ENCODE peak calls at places on chromosomes 1 and 21, in five cellular contexts. R is HepG2, Q is A549, J is K562, K is GM12878. I is an unnamed sample.

GRCh38 chr1:218524526-218524925 is 179.4 kb downstream of the TGFB2 start:
- DNase-seq in J (no peak), K (no peak), R (no peak), Q (no peak), I (no peak)

GRCh38 chr1:170562644-170563338 is 30.8 kb downstream of the GORAB start:
- DNase-seq in J (peak), R (peak), K (peak), Q (peak), I (peak)

GRCh38 chr1:92478393-92478792 is 8.3 kb downstream of the GFI1 start:
- DNase-seq in Q (no peak), R (no peak), K (no peak), J (no peak), I (no peak)

GRCh38 chr1:159163609-159164008 is 7.8 kb upstream of the CADM3 start:
- DNase-seq in R (no peak), Q (no peak), J (no peak), K (no peak), I (peak)

GRCh38 chr1:174258148-174258550 is 98.8 kb downstream of the RABGAP1L start:
- DNase-seq in J (peak), K (no peak), Q (peak), R (peak), I (peak)

GRCh38 chr1:206467915-206468314 is 2.4 kb upstream of the IKBKE start:
- DNase-seq in K (no peak), J (no peak), R (no peak), Q (no peak), I (no peak)

GRCh38 chr21:42676799-42677198 is 23.4 kb downstream of the PDE9A start:
- DNase-seq in K (no peak), R (no peak), Q (no peak), J (no peak), I (no peak)

GRCh38 chr1:9822897-9823692 is 670 bp downstream of the CLSTN1 start:
- DNase-seq in Q (peak), J (peak), R (no peak), K (no peak), I (peak)

GRCh38 chr1:9373614-9374013 is 80.9 kb downstream of the SPSB1 start:
- DNase-seq in K (no peak), R (no peak), Q (no peak), J (no peak), I (no peak)

GRCh38 chr1:234925440-234926251 is 203.0 kb downstream of the TOMM20 start:
- DNase-seq in Q (peak), J (no peak), K (peak), R (peak), I (peak)

GRCh38 chr1:41503507-41504125 is 19.1 kb upstream of the EDN2 start:
- DNase-seq in J (peak), K (no peak), Q (no peak), R (no peak), I (no peak)

GRCh38 chr1:224615861-224616760 is at the start of gene CNIH3:
- DNase-seq in J (no peak), K (no peak), R (no peak), Q (peak), I (peak)

GRCh38 chr1:207748737-207749528 is 2.9 kb upstream of the CD46 start:
- DNase-seq in Q (no peak), K (no peak), J (no peak), R (peak), I (no peak)

GRCh38 chr1:62906428-62906886 is 122.5 kb downstream of the ATG4C start:
- DNase-seq in Q (peak), R (no peak), K (no peak), J (peak), I (peak)

GRCh38 chr1:19814244-19814661 is 830 bp downstream of the RNF186 start:
- DNase-seq in Q (no peak), R (no peak), J (no peak), K (no peak), I (no peak)

GRCh38 chr21:45829566-45830147 is 151.9 kb upstream of the COL6A1 start:
- DNase-seq in K (no peak), R (no peak), Q (no peak), J (no peak), I (no peak)

GRCh38 chr1:2315711-2316450 is 75.5 kb downstream of the MORN1 start:
- DNase-seq in Q (no peak), J (peak), R (no peak), K (no peak), I (no peak)

GRCh38 chr1:2313651-2314296 is 77.6 kb downstream of the MORN1 start:
- DNase-seq in J (no peak), K (no peak), Q (no peak), R (no peak), I (no peak)

GRCh38 chr1:2314297-2314802 is 77.0 kb downstream of the MORN1 start:
- DNase-seq in Q (peak), J (no peak), R (peak), K (no peak), I (peak)

GRCh38 chr1:2316451-2316940 is 74.9 kb downstream of the MORN1 start:
- DNase-seq in J (no peak), K (no peak), Q (no peak), R (no peak), I (no peak)

DNA sequence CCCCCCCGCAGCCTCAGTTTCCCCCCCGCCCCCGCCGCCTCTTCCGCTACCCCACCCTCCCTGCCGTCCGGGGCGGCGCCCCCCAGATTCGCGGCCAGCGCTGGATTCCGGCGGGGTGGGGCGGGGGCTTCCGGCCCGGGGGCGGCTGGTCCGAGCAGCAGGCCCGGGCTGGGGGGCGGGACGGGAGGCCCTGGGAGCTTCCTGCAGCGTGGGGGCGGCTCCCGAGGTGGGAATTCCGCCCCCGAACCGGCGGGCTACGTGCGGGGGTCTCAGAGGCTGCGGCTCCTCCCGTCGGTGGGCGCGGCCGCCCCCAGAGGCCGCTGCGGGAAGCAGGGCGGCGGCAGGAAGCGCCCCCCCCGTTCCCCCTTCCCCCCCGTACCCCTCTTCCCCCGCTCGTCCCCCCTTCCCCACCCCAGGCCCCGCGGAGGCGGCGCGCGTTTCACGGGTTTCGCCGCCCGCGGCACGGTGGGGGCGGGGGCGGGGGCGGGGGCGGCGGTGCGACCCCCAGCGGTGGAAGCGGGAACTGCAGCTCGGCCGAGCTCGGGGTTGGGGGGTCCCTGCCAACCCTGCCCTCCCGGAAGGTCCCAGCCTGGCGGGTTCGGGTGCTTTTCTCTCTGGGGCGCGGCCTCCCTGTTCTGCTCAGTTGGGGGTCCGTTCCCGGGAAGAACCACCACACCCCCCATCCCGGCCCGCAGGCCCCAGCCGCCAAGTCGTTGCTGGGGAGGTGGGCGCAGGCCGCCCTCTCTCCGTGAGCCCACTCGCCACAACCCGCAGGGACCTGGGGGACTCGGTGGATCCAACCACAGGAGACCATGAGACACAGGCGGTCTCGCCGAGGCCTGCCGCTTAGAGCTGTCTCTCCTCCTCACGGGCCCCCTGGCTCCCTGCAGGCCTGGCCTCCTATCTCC is 76.3 kb downstream of the MORN1 start:
- DNase-seq in J (peak), R (peak), K (no peak), Q (peak), I (peak)
- TF ChIP-seq JUNB in J (no peak), R (no peak), K (no peak), Q (no peak), I (no peak)

DNA sequence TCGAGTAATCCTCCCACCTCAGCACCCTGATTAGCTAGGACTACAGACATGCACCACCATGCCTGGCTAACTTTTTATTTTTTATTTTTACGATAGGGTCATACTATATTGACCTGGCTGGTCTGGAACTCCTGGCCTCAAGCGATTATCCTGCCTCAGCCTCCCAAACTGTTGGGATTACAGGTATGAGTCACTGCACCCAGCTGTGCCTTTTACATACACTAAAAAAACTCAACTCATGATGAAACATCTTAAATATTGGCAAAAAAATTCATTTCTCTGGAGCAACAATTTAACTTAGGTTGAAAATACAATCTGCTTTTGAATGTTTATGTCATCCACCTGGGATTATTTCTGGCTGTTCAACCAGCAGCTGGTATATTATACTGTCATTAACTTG is 598.3 kb upstream of the ZP4 start:
- DNase-seq in R (no peak), K (no peak), J (no peak), Q (no peak), I (no peak)
- TF ChIP-seq JUNB in R (no peak), K (no peak), J (no peak), Q (no peak), I (no peak)

GRCh38 chr1:25360596-25361581 is 22.8 kb downstream of the TMEM50A start:
- DNase-seq in J (peak), Q (peak), K (no peak), R (no peak), I (no peak)
- TF ChIP-seq JUNB in J (peak), Q (no peak), K (no peak), R (no peak), I (no peak)

DNA sequence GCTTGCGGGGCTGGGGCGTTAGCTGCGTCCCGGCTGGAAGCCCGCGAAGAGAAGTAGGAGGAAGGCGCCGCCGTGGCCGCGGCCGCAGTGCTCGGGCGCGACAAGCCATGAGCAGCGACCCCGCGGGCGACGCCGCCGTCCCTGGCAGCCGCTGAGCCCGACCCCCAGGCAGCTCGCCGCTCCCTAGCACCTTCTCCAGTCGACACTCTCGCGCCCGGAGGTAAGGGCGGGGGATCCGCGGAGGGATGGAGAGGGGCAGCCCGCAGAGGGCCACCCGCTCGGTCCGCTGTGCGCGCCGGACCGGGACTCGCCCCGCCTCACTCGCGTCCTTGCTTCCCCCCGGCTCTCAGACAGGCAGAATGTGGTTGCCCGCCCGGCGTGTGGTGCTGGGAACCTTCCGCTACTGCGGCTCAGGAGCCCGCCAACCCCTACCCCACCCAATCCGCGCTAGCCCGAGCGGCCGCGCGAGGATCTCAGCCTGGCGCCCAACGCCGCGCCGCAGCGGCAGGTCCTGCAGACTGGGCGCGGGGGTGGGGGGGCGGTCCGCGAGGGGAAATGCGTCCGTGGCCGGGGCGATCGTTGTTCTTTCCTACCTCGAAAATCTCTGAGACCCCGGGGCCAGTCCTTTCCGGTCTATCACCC is at the start of gene LRRC8C:
- DNase-seq in K (no peak), J (peak), Q (peak), R (no peak), I (peak)
- TF ChIP-seq JUNB in K (no peak), J (no peak), Q (no peak), R (no peak), I (no peak)

GRCh38 chr21:26965091-26965566 is 1.8 kb downstream of the ADAMTS5 start:
- DNase-seq in Q (no peak), R (no peak), K (no peak), J (no peak), I (no peak)

GRCh38 chr21:26966360-26966977 is 419 bp downstream of the ADAMTS5 start:
- DNase-seq in K (no peak), Q (no peak), R (no peak), J (no peak), I (peak)

GRCh38 chr21:26964379-26964778 is 2.5 kb downstream of the ADAMTS5 start:
- DNase-seq in J (no peak), K (no peak), Q (no peak), R (no peak), I (peak)

GRCh38 chr21:26965567-26966359 is 1.1 kb downstream of the ADAMTS5 start:
- DNase-seq in K (no peak), J (no peak), Q (no peak), R (no peak), I (peak)

DNA sequence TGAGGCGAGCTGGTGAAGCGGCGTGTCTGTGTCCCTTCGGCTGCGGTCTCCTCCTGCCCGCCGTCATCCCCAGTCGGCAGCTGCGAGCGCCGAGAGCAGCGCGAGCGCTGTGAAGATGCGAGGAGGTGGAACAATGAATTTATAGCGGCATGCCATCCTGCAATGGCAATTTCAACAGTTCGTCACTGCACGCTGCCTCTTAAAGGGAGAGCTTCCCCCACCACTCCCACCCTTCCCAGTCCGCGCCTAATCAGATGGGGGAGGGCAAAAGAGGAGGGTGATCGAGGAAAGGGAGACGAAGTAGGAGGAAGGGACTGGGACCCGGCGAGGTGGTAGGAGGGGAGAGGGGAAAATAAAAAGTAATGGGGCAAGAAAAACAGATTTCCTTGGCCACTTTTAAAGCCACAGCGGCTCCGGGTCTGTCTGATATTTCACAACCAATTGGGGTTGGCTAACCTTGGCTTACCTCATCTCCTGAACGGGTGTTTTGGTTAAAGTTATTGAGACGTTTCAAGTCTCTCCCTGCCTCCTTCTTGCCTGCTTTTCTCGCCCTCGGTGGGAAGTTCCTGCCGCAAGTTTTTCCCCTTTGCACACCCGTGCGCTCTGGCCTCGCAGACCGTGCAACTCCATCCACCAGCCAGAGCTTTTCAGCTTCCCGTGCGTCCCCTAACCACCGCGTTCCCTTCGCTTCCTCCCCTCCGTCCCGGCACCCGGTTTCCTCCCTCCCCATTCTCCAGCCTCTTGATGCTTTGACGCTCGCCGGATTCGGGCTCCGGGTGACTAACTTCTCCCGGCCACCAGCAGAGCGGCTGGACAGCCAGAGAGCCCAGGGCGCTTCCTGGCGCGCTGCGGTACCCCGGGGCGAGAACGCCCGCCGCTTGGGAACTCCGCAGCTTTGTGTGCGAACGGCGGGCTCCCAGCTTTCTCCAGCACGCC is at the start of gene ADAMTS5:
- DNase-seq in Q (no peak), J (no peak), K (no peak), R (no peak), I (peak)
- TF ChIP-seq JUNB in Q (no peak), J (no peak), K (no peak), R (no peak), I (no peak)

GRCh38 chr21:18155508-18156193 is 89.0 kb upstream of the CHODL start:
- DNase-seq in J (no peak), Q (no peak), R (no peak), K (no peak), I (peak)
- TF ChIP-seq JUNB in J (no peak), Q (no peak), R (no peak), K (no peak), I (no peak)

DNA sequence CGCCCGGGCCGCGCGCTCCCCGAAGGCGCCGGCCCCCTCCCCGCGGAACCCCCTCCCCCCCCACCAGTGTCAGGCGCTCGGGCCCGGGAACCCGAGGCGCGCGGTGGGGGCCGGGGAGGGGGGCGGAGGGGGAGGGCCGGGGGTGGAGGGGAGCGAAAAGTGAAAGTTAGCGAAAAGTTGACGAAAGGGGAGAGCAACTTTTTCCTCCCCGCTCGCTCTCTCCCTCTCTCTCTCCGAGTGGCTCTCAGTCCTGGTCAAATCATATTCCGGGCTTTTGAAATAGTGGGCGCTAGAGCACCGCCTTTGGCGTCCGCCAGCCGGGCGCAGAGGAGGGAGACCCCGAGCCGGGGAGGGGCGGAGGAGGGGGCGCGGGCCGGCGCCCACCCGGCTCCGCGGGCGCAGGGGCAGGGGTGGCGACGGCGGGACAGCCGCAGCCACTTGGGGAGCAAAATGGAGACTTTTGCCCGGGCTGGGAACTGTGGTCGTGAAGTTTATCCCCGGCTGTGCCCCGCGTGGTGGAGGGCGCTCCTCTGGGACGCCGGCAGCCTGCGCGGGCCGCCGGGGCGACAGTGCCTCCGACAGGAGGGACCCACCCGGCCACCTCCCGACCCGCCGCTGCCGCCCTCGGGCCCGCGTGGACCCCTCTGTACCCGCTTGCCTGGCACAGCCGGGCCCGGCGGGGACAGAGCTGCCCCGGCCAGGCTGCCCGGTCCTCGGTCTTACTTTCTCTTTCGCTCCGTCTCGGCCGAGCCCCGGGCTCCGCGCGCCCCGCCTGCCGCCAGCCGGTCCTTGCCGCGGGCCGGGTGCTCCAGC is 694 bp downstream of the PRDM16 start:
- DNase-seq in R (peak), J (no peak), Q (peak), K (no peak), I (peak)
- TF ChIP-seq JUNB in R (no peak), J (no peak), Q (no peak), K (no peak), I (no peak)

GRCh38 chr1:32695098-32695904 is 7.3 kb downstream of the SYNC start:
- DNase-seq in Q (no peak), R (peak), J (peak), K (no peak), I (no peak)
- TF ChIP-seq JUNB in Q (no peak), R (no peak), J (no peak), K (no peak), I (no peak)